ENCODE peak calls at places on chromosomes 7 and 10, in six cellular contexts. R is stimulated activated CD4-positive, alpha-beta T cell treated with anti-CD3 and anti-CD28 coated beads, Interleukin-2, amount 100 ng/mL, for 48 hours; T is cardiac muscle cell; D is activated naive CD4-positive, alpha-beta T cell treated with anti-CD3 and anti-CD28 coated beads for 36 hours; P is CD4-positive, CD25-positive, alpha-beta regulatory T cell; L is NCI-H1694. Q is an unnamed sample.

GRCh38 chr7:33807779-33808482 is 97.4 kb upstream of the BMPER start:
- DNase-seq in D (peak), R (no peak), T (peak), P (no peak), L (no peak), Q (peak)

GRCh38 chr10:120085386-120085785 is 192.9 kb downstream of the SEC23IP start:
- DNase-seq in R (no peak), P (no peak), L (peak), T (no peak), D (no peak), Q (no peak)

GRCh38 chr10:4847580-4848020 is 21.6 kb downstream of the AKR1E2 start:
- DNase-seq in R (no peak), P (no peak), T (peak), D (no peak), L (no peak), Q (peak)

GRCh38 chr7:44451123-44451522 is 39.3 kb downstream of the NUDCD3 start:
- DNase-seq in T (no peak), P (no peak), R (no peak), D (no peak), L (no peak), Q (no peak)

GRCh38 chr10:91758303-91759146 is 39.7 kb upstream of the TNKS2 start:
- DNase-seq in D (no peak), P (peak), R (no peak), L (peak), T (peak), Q (peak)

GRCh38 chr7:96331233-96331632 is 9.3 kb upstream of the SLC25A13 start:
- DNase-seq in L (no peak), D (no peak), T (no peak), R (no peak), P (no peak), Q (peak)

GRCh38 chr7:30938435-30939316 is 25.1 kb upstream of the GHRHR start:
- DNase-seq in P (peak), T (peak), R (peak), L (peak), D (peak), Q (peak)

GRCh38 chr10:7372504-7372903 is 38.3 kb downstream of the SFMBT2 start:
- DNase-seq in P (no peak), D (no peak), R (no peak), T (no peak), L (no peak), Q (no peak)

GRCh38 chr10:103936022-103936421 is 18.0 kb upstream of the STN1 start:
- DNase-seq in L (no peak), T (no peak), D (no peak), R (no peak), P (no peak), Q (no peak)

GRCh38 chr7:24075426-24075810 is 208.6 kb upstream of the NPY start:
- DNase-seq in P (no peak), R (no peak), T (no peak), D (no peak), L (no peak), Q (no peak)

GRCh38 chr10:124624456-124624855 is 119.7 kb downstream of the FAM53B start:
- DNase-seq in L (no peak), T (no peak), D (no peak), R (no peak), P (no peak), Q (no peak)

GRCh38 chr7:28729276-28729675 is 228.9 kb downstream of the TRIL start:
- DNase-seq in T (no peak), L (no peak), P (no peak), R (no peak), D (no peak), Q (no peak)

GRCh38 chr7:70919491-70920073 is 212.4 kb upstream of the GALNT17 start:
- DNase-seq in R (no peak), T (no peak), L (no peak), P (no peak), D (no peak), Q (no peak)

GRCh38 chr10:6445671-6446278 is 134.3 kb downstream of the PRKCQ start:
- DNase-seq in T (peak), D (peak), P (peak), R (peak), L (no peak), Q (peak)

GRCh38 chr7:92833024-92833765 is 3.2 kb downstream of the CDK6 start:
- DNase-seq in D (peak), R (peak), T (peak), P (peak), L (peak), Q (peak)

GRCh38 chr10:123930340-123931001 is 38.9 kb upstream of the CPXM2 start:
- DNase-seq in T (peak), L (no peak), R (no peak), P (no peak), D (no peak), Q (no peak)

GRCh38 chr7:155375337-155376277 is 77.9 kb downstream of the INSIG1 start:
- DNase-seq in P (no peak), R (no peak), T (peak), D (no peak), L (no peak), Q (no peak)

GRCh38 chr10:128287921-128288320 is 161.7 kb upstream of the MKI67 start:
- DNase-seq in D (no peak), T (no peak), P (no peak), R (no peak), L (no peak), Q (no peak)

GRCh38 chr10:794382-794956 is 105.0 kb upstream of the DIP2C start:
- DNase-seq in D (no peak), T (peak), L (peak), P (no peak), R (no peak), Q (no peak)

GRCh38 chr7:130595986-130596385 is 72.6 kb downstream of the COPG2 start:
- DNase-seq in T (peak), P (no peak), L (no peak), R (no peak), D (no peak), Q (no peak)

Q was measured in Caco-2.